ENCODE peak calls at places on chromosomes 1 and 21, in seven cellular contexts. M is HCT116, S is K562, J is HepG2, B is H1, E is SK-N-SH, D is GM12878. R is an unnamed sample.
A peak's percentile ranks its signal among the peaks of the same experiment; 100 is the strongest.

GRCh38 chr1:34356862-34357261 is 180.2 kb downstream of the C1orf94 start:
- DNase-seq in B (no peak), D (no peak), S (no peak), M (no peak), J (no peak), E (no peak), R (no peak)

GRCh38 chr1:222880586-222880985 is 65.7 kb downstream of the DISP1 start:
- DNase-seq in S (no peak), J (no peak), D (no peak), E (no peak), B (no peak), M (peak; percentile 34), R (no peak)

GRCh38 chr1:16017461-16018303 is at the start of gene HSPB7:
- DNase-seq in E (peak; percentile 76), S (peak; percentile 77), M (no peak), D (no peak), B (no peak), J (no peak), R (no peak)

GRCh38 chr1:151540982-151541377 is 871 bp downstream of the TUFT1 start:
- DNase-seq in S (no peak), M (no peak), B (no peak), E (peak; percentile 63), J (no peak), D (no peak), R (no peak)

GRCh38 chr1:37274896-37275631 is 199.3 kb upstream of the ZC3H12A start:
- DNase-seq in J (no peak), B (no peak), S (peak; percentile 14), D (no peak), E (peak; percentile 69), M (no peak), R (peak; percentile 13)

GRCh38 chr1:36286802-36287201 is 19.4 kb upstream of the SH3D21 start:
- DNase-seq in E (no peak), S (no peak), B (no peak), D (no peak), M (no peak), J (no peak), R (no peak)

GRCh38 chr1:157004286-157004685 is 41.3 kb downstream of the ARHGEF11 start:
- DNase-seq in S (no peak), B (no peak), M (no peak), E (no peak), J (no peak), D (no peak), R (no peak)

GRCh38 chr1:205719015-205719414 is 31.0 kb downstream of the NUCKS1 start:
- DNase-seq in M (no peak), E (no peak), B (no peak), J (no peak), D (no peak), S (no peak), R (no peak)

GRCh38 chr21:45938811-45939520 is 42.6 kb upstream of the COL6A1 start:
- DNase-seq in D (no peak), S (no peak), J (no peak), E (peak; percentile 12), M (no peak), B (no peak), R (no peak)

GRCh38 chr1:211345719-211346118 is 19.1 kb downstream of the TRAF5 start:
- DNase-seq in M (no peak), B (no peak), J (no peak), D (no peak), S (no peak), E (no peak), R (peak; percentile 46)

GRCh38 chr1:228995229-228995628 is 259.9 kb downstream of the RHOU start:
- DNase-seq in E (no peak), M (no peak), S (no peak), J (no peak), D (no peak), B (no peak), R (no peak)

GRCh38 chr1:192311281-192311680 is 5.5 kb upstream of the RGS21 start:
- DNase-seq in D (no peak), B (no peak), E (no peak), M (peak; percentile 31), J (peak; percentile 6), S (peak; percentile 56), R (peak; percentile 70)

GRCh38 chr1:100440075-100440809 is 87.9 kb downstream of the CDC14A start:
- DNase-seq in D (no peak), M (no peak), E (peak; percentile 35), B (no peak), J (peak; percentile 2), S (peak; percentile 83), R (no peak)

GRCh38 chr1:107531065-107531908 is 390.4 kb downstream of the NTNG1 start:
- DNase-seq in E (no peak), J (no peak), D (no peak), B (no peak), S (no peak), M (no peak), R (no peak)

GRCh38 chr1:225891229-225891972 is 2.5 kb upstream of the LEFTY1 start:
- DNase-seq in E (no peak), S (no peak), D (no peak), M (no peak), J (peak; percentile 91), B (no peak), R (peak; percentile 55)

GRCh38 chr1:98322966-98323365 is 338.6 kb upstream of the SNX7 start:
- DNase-seq in D (no peak), S (no peak), M (no peak), B (no peak), J (no peak), E (no peak), R (no peak)

GRCh38 chr1:211541715-211542477 is 37.1 kb downstream of the SLC30A1 start:
- DNase-seq in J (peak; percentile 25), E (no peak), B (no peak), M (no peak), D (no peak), S (no peak), R (peak; percentile 92)

GRCh38 chr21:35488941-35489340 is 439.8 kb upstream of the RUNX1 start:
- DNase-seq in M (no peak), J (no peak), S (no peak), B (no peak), E (no peak), D (no peak), R (no peak)

GRCh38 chr1:28886731-28887417 is 27.5 kb upstream of the EPB41 start:
- DNase-seq in D (peak; percentile 32), M (peak; percentile 76), J (peak; percentile 80), B (peak; percentile 70), E (peak; percentile 99), S (peak; percentile 96), R (peak; percentile 91)

GRCh38 chr1:216686860-216687545 is 36.2 kb downstream of the ESRRG start:
- DNase-seq in J (no peak), E (no peak), D (no peak), M (no peak), S (no peak), B (no peak), R (no peak)

GRCh38 chr1:29197590-29197924 is 15.9 kb upstream of the SRSF4 start:
- DNase-seq in E (peak; percentile 61), J (peak; percentile 60), B (no peak), S (peak; percentile 71), D (no peak), M (peak; percentile 45), R (peak; percentile 65)

GRCh38 chr1:109821831-109822745 is 58.4 kb upstream of the EPS8L3 start:
- DNase-seq in B (no peak), D (no peak), E (no peak), J (no peak), M (no peak), S (peak; percentile 94), R (no peak)

GRCh38 chr1:5645135-5645399 is 347.2 kb downstream of the NPHP4 start:
- DNase-seq in B (no peak), S (no peak), D (no peak), J (no peak), E (no peak), M (no peak), R (no peak)

GRCh38 chr1:5644281-5645134 is 347.7 kb downstream of the NPHP4 start:
- DNase-seq in D (no peak), S (no peak), M (no peak), B (no peak), J (no peak), E (no peak), R (no peak)

GRCh38 chr1:5646486-5646885 is 345.7 kb downstream of the NPHP4 start:
- DNase-seq in J (peak; percentile 11), M (no peak), E (no peak), S (peak; percentile 16), B (no peak), D (no peak), R (no peak)

GRCh38 chr1:5647226-5647625 is 345.0 kb downstream of the NPHP4 start:
- DNase-seq in D (no peak), E (no peak), S (no peak), M (no peak), B (no peak), J (no peak), R (no peak)

GRCh38 chr1:5645929-5646328 is 346.3 kb downstream of the NPHP4 start:
- DNase-seq in B (no peak), E (no peak), S (no peak), D (no peak), J (no peak), M (no peak), R (no peak)
- TF ChIP-seq JUND in B (no peak), E (no peak), S (no peak), D (no peak), J (no peak), M (no peak), R (no peak)

DNA sequence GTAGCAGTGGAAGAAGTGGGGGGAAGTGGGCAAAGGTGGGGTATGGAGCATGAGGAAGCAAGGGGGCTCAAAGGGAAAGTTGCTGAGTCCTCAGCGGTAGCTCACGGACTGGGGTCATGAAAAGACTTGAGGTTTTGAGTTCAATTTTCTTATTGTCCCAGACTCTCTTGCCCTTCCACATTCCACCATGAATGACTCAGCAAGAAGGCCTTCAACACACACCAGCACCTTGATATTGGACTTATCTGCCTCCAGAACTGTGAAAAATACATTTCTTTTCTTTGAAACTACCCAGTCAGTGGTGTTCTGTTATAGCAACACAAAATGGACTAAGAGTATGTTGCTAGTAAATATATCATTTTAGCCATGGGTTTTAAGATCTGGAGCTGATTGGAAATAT is 17.3 kb upstream of the RHBDL2 start:
- DNase-seq in B (no peak), M (no peak), E (no peak), D (no peak), J (peak; percentile 15), S (peak; percentile 78), R (peak; percentile 59)
- TF ChIP-seq JUND in B (no peak), M (peak; percentile 89), E (peak; percentile 25), D (no peak), J (no peak), S (peak; percentile 55), R (no peak)

DNA sequence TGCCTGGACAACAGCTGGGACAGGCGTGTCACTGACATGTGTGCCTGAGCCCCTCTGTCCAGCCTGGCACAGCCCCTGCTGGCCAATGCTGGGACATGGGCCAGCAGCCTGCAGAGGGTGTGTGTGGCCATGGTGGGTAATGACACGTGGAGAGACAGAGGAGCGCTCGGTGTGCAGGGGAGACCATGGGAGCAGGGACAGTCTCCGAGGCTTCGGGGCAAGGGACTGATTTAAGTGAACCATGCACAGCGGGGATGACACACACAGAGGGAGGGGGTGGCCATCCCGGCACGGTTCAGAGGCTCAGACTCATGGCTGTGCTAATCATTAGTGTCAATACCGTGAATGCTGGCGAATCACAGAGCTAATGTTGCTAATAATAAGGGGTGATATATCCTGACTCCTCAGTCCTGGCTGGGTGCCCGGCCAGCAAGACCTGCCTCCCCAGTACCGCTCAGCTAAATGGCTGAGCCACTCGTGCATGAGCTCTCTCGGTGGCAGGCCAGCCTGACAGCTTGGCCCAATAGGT is 41.6 kb downstream of the IGSF21 start:
- DNase-seq in D (no peak), E (peak; percentile 86), S (no peak), M (no peak), J (peak; percentile 9), B (no peak), R (no peak)
- TF ChIP-seq JUND in D (no peak), E (no peak), S (no peak), M (no peak), J (no peak), B (no peak), R (no peak)

GRCh38 chr1:53507115-53507816 is 48.1 kb downstream of the DMRTB1 start:
- DNase-seq in D (no peak), S (no peak), J (no peak), E (no peak), M (no peak), B (no peak), R (no peak)
- TF ChIP-seq JUND in D (no peak), S (no peak), J (no peak), E (no peak), M (no peak), B (no peak), R (no peak)

R was measured in T47D.